ENCODE peak calls at places on chromosomes 2 and 18, in four cellular contexts. One of them, this sample, is unnamed.

GRCh38 chr2:173991857-173992588 is 26.9 kb upstream of the SP3 start:
- DNase-seq in nucleus accumbens: no peak
- DNase-seq in hypothalamus: no peak
- DNase-seq in EH: peak
- DNase-seq in this sample: no peak

GRCh38 chr2:24813645-24814257 is 20.5 kb downstream of the CENPO start:
- DNase-seq in nucleus accumbens: no peak
- DNase-seq in hypothalamus: no peak
- DNase-seq in EH: no peak
- DNase-seq in this sample: no peak

GRCh38 chr2:129762386-129763189 is 216.9 kb upstream of the RAB6C start:
- DNase-seq in EH: no peak
- DNase-seq in nucleus accumbens: no peak
- DNase-seq in hypothalamus: no peak
- DNase-seq in this sample: no peak

GRCh38 chr2:151878655-151879563 is 50.7 kb upstream of the ARL5A start:
- DNase-seq in nucleus accumbens: no peak
- DNase-seq in EH: peak
- DNase-seq in hypothalamus: no peak
- DNase-seq in this sample: no peak

GRCh38 chr2:127820080-127820668 is 9.2 kb upstream of the WDR33 start:
- DNase-seq in hypothalamus: no peak
- DNase-seq in nucleus accumbens: no peak
- DNase-seq in EH: no peak
- DNase-seq in this sample: no peak

GRCh38 chr2:30443081-30443480 is 4.0 kb upstream of the LCLAT1 start:
- DNase-seq in nucleus accumbens: no peak
- DNase-seq in EH: no peak
- DNase-seq in hypothalamus: no peak
- DNase-seq in this sample: no peak

GRCh38 chr2:226515344-226516055 is 284.1 kb downstream of the IRS1 start:
- DNase-seq in nucleus accumbens: no peak
- DNase-seq in hypothalamus: no peak
- DNase-seq in EH: peak
- DNase-seq in this sample: no peak

GRCh38 chr2:237714690-237715458 is 83.7 kb upstream of the RBM44 start:
- DNase-seq in hypothalamus: no peak
- DNase-seq in EH: peak
- DNase-seq in nucleus accumbens: no peak
- DNase-seq in this sample: no peak

GRCh38 chr2:216139884-216140283 is 30.7 kb downstream of the XRCC5 start:
- DNase-seq in EH: no peak
- DNase-seq in hypothalamus: no peak
- DNase-seq in nucleus accumbens: no peak
- DNase-seq in this sample: no peak

GRCh38 chr18:49241852-49242251 is 218.6 kb downstream of the DYM start:
- DNase-seq in EH: peak
- DNase-seq in hypothalamus: no peak
- DNase-seq in nucleus accumbens: no peak
- DNase-seq in this sample: no peak

GRCh38 chr2:24517247-24517646 is 26.2 kb downstream of the NCOA1 start:
- DNase-seq in hypothalamus: no peak
- DNase-seq in nucleus accumbens: no peak
- DNase-seq in EH: no peak
- DNase-seq in this sample: no peak

GRCh38 chr2:8456149-8457091 is 225.4 kb upstream of the ID2 start:
- DNase-seq in nucleus accumbens: no peak
- DNase-seq in hypothalamus: no peak
- DNase-seq in EH: no peak
- DNase-seq in this sample: no peak

GRCh38 chr2:72754628-72755320 is 71.1 kb downstream of the EXOC6B start:
- DNase-seq in hypothalamus: no peak
- DNase-seq in nucleus accumbens: no peak
- DNase-seq in EH: no peak
- DNase-seq in this sample: no peak

GRCh38 chr2:141968377-141968920 is 162.4 kb downstream of the LRP1B start:
- DNase-seq in EH: peak
- DNase-seq in nucleus accumbens: no peak
- DNase-seq in hypothalamus: no peak
- DNase-seq in this sample: no peak

GRCh38 chr2:158463496-158464095 is 6.8 kb downstream of the PKP4 start:
- DNase-seq in hypothalamus: no peak
- DNase-seq in nucleus accumbens: no peak
- DNase-seq in EH: peak
- DNase-seq in this sample: no peak

GRCh38 chr2:49262815-49263560 is 108.7 kb upstream of the FSHR start:
- DNase-seq in EH: no peak
- DNase-seq in nucleus accumbens: no peak
- DNase-seq in hypothalamus: no peak
- DNase-seq in this sample: no peak

GRCh38 chr18:80246656-80247402 is 485 bp downstream of the PARD6G start:
- DNase-seq in nucleus accumbens: no peak
- DNase-seq in hypothalamus: peak
- DNase-seq in EH: peak
- DNase-seq in this sample: no peak

GRCh38 chr2:100105678-100106054 is 36.7 kb downstream of the AFF3 start:
- DNase-seq in EH: peak
- DNase-seq in nucleus accumbens: no peak
- DNase-seq in hypothalamus: no peak
- DNase-seq in this sample: no peak

GRCh38 chr2:7794916-7795315 is 877.7 kb downstream of the RNF144A start:
- DNase-seq in nucleus accumbens: no peak
- DNase-seq in EH: no peak
- DNase-seq in hypothalamus: no peak
- DNase-seq in this sample: no peak

GRCh38 chr18:21912339-21913239 is 172.0 kb downstream of the MIB1 start:
- DNase-seq in EH: no peak
- DNase-seq in hypothalamus: no peak
- DNase-seq in nucleus accumbens: no peak
- DNase-seq in this sample: no peak

GRCh38 chr18:33924576-33924975 is 300.1 kb downstream of the NOL4 start:
- DNase-seq in EH: no peak
- DNase-seq in hypothalamus: no peak
- DNase-seq in nucleus accumbens: no peak
- DNase-seq in this sample: no peak

GRCh38 chr18:39453882-39454281 is 1888.3 kb upstream of the CELF4 start:
- DNase-seq in hypothalamus: peak
- DNase-seq in EH: peak
- DNase-seq in nucleus accumbens: no peak
- DNase-seq in this sample: no peak

This sample was measured in substantia nigra.